ENCODE peak calls at places on chromosomes 12 and 14, in four cellular contexts. W is K562, Y is HCT116, E is GM12878. T is an unnamed sample.
A peak's percentile ranks its signal among the peaks of the same experiment; 100 is the strongest.

GRCh38 chr14:103576371-103577024 is 13.7 kb downstream of the COA8 start:
- DNase-seq in W (no peak), Y (peak; percentile 53), E (no peak), T (no peak)

GRCh38 chr12:90090929-90091651 is 382.5 kb upstream of the ATP2B1 start:
- DNase-seq in W (no peak), Y (peak; percentile 97), E (no peak), T (no peak)

GRCh38 chr12:22978962-22979361 is 354.0 kb downstream of the ETNK1 start:
- DNase-seq in W (no peak), Y (no peak), E (no peak), T (no peak)

GRCh38 chr12:79988368-79988767 is 53.5 kb upstream of the PPP1R12A start:
- DNase-seq in W (no peak), Y (no peak), E (no peak), T (no peak)

GRCh38 chr14:37230551-37231194 is 32.9 kb downstream of the MIPOL1 start:
- DNase-seq in W (peak; percentile 42), Y (peak; percentile 48), E (no peak), T (peak; percentile 81)

GRCh38 chr12:29220632-29221336 is 71.7 kb downstream of the FAR2 start:
- DNase-seq in W (peak; percentile 28), Y (peak; percentile 68), E (no peak), T (no peak)

GRCh38 chr12:124386059-124386458 is 91.2 kb downstream of the RFLNA start:
- DNase-seq in W (no peak), Y (no peak), E (no peak), T (no peak)

GRCh38 chr12:131041968-131042847 is 88.5 kb downstream of the ADGRD1 start:
- DNase-seq in W (no peak), Y (no peak), E (no peak), T (no peak)

GRCh38 chr12:118360785-118361404 is 11.8 kb downstream of the TAOK3 start:
- DNase-seq in W (peak; percentile 28), Y (peak; percentile 19), E (no peak), T (no peak)

GRCh38 chr12:115355301-115355700 is 671.3 kb upstream of the TBX3 start:
- DNase-seq in W (no peak), Y (no peak), E (no peak), T (no peak)

GRCh38 chr14:106228541-106229158 is 702.3 kb downstream of the TMEM121 start:
- DNase-seq in W (no peak), Y (no peak), E (no peak), T (no peak)

GRCh38 chr12:53793221-53793620 is 41.4 kb upstream of the CISTR start:
- DNase-seq in W (no peak), Y (no peak), E (no peak), T (no peak)

GRCh38 chr12:53803703-53804102 is 51.9 kb upstream of the CISTR start:
- DNase-seq in W (no peak), Y (no peak), E (no peak), T (peak; percentile 54)

GRCh38 chr12:53803194-53803593 is 51.4 kb upstream of the CISTR start:
- DNase-seq in W (no peak), Y (no peak), E (no peak), T (no peak)

GRCh38 chr12:53795927-53796326 is 44.1 kb upstream of the CISTR start:
- DNase-seq in W (no peak), Y (no peak), E (no peak), T (no peak)

GRCh38 chr12:53798575-53798974 is 46.8 kb upstream of the CISTR start:
- DNase-seq in W (no peak), Y (peak; percentile 47), E (no peak), T (no peak)
- TF ChIP-seq JUND in W (no peak), Y (peak; percentile 45), E (no peak), T (no peak)

GRCh38 chr14:63243646-63244045 is 39.4 kb downstream of the RHOJ start:
- DNase-seq in W (no peak), Y (no peak), E (no peak), T (no peak)
- TF ChIP-seq JUND in W (no peak), Y (no peak), E (no peak), T (no peak)

GRCh38 chr12:66423290-66423689 is 121.0 kb downstream of the HELB start:
- DNase-seq in W (no peak), Y (no peak), E (no peak), T (no peak)
- TF ChIP-seq JUND in W (no peak), Y (no peak), E (no peak), T (no peak)

DNA sequence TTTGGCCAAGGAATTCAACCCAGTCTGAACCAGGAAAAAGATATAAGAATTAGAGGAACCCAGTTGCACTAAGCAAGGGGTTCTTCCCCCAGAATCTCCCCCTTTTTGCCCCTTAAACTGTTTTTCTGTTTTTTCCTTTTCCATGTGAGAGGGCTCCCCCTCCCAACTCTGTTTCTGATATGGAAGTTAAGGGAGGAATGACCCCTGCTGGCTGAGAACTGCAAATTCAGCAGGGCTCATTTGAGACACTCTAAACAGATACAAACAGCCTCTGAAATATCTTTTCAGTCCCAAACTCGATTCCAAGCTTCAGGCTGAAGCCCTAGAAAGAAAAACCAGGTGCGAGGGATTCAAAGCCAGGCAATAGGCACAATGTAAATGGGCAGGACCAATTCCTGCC is 132.7 kb downstream of the SLC41A2 start:
- DNase-seq in W (peak; percentile 25), Y (no peak), E (no peak), T (no peak)
- TF ChIP-seq JUND in W (no peak), Y (no peak), E (no peak), T (no peak)

DNA sequence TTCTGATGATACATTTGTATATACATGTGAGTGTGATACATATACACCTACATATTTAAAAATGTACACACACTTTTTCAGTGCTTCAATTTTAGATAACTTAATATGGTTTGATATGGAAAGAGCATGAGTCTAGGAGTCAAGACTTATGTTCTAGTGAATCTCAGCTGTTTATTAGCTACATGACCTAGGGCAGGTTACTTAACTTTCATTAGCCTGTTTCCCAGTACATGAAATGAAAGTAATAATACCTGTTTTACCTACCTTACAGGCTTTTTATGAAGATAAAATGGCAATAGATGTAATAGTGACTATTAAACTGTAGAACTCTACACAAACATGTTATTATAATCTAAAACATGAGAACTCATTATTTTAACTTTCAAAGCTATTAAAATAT is 39.5 kb downstream of the KIF21A start:
- DNase-seq in W (no peak), Y (no peak), E (no peak), T (no peak)
- TF ChIP-seq JUND in W (no peak), Y (no peak), E (no peak), T (no peak)

GRCh38 chr14:23569443-23570151 is 2.0 kb upstream of the AP1G2 start:
- DNase-seq in W (peak; percentile 24), Y (peak; percentile 58), E (no peak), T (peak; percentile 89)
- TF ChIP-seq JUND in W (no peak), Y (no peak), E (no peak), T (no peak)

DNA sequence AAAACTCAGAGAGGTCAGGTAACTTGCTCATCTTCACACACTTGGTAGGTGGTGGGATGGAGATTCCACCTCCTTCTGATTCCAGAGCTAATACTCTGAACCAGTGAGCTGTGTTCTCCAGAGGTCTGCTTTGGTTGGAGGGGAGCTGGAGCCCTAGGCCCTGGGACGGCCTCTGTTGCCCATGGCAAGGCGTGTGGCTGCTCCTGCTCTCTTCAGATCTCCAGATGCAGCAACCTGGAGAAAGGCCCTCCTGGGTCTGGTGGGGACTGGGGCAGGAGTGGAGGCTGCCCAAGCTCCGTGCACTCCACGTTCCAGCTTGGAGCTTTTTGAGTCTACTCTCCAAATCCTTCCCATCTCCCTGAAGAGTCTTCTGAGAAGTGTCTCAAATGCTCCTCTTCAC is 10.7 kb downstream of the CCND2 start:
- DNase-seq in W (no peak), Y (no peak), E (no peak), T (no peak)
- TF ChIP-seq JUND in W (no peak), Y (no peak), E (no peak), T (no peak)

DNA sequence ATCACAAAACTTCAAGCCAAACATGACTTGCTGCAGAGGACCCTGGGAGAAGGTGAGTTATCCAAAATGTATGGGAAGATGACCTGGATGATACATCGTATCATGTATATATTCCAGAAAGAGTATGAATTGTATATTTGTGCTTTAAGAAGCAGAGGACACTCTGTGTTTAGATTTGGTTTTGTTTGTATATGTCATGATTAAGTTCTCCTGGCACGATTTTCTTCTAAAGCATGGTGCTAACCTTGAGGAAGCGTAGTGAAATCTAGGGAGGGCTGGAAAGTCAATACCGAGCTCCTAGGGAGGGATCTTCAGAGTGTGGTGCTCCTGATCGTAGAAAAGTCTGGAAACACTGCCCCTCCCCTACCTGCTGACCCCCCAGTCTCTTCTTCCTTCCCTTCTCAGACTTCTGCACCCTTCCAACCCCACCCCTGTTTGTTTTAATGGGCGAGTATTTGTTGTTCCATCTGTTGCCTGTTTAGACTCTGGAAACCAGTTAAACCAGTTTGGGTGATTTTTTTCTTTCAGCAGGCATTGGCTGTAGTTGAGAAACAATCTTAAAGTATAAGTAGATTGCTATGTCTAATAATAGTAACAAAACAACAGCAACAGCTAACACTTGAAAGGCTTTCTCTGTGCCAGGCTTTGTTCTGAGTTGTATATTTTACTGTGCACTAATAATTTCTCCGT is 141.6 kb downstream of the KICS2 start:
- DNase-seq in W (no peak), Y (peak; percentile 56), E (no peak), T (peak; percentile 92)
- TF ChIP-seq JUND in W (no peak), Y (peak; percentile 38), E (no peak), T (peak; percentile 31)

T was measured in T47D.